ENCODE peak calls at places on chromosomes 5 and 9, in eight cellular contexts. D is upper lobe of right lung; U is stimulated activated naive CD8-positive, alpha-beta T cell treated with anti-CD3 and anti-CD28 coated beads, Interleukin-15, amount 100 ng/mL, for 72 hours; F is lower lobe of right lung; J is T-helper 17 cell; H is foreskin keratinocyte; K is body of pancreas; O is activated CD4-positive, alpha-beta T cell treated with anti-CD3 and anti-CD28 coated beads for 36 hours. S is an unnamed sample.

GRCh38 chr9:5835808-5836207 is 2.9 kb upstream of the ERMP1 start:
- ATAC-seq in J (no peak), D (no peak), O (peak; percentile 22), H (no peak), F (no peak), U (no peak), K (no peak), S (no peak)

GRCh38 chr9:73155389-73155788 is 3.7 kb downstream of the ANXA1 start:
- ATAC-seq in F (no peak), K (no peak), H (no peak), O (no peak), J (peak; percentile 39), D (no peak), U (peak; percentile 6), S (no peak)

GRCh38 chr9:14441976-14442651 is 128.2 kb upstream of the NFIB start:
- ATAC-seq in O (no peak), J (no peak), D (no peak), U (no peak), K (no peak), F (no peak), H (peak; percentile 70), S (no peak)

GRCh38 chr5:76953551-76954382 is 922 bp downstream of the CRHBP start:
- ATAC-seq in F (peak; percentile 59), D (peak; percentile 61), K (no peak), U (peak; percentile 48), O (no peak), J (no peak), H (peak; percentile 48), S (peak; percentile 43)

GRCh38 chr9:6938447-6938846 is 180.7 kb downstream of the KDM4C start:
- ATAC-seq in D (no peak), O (no peak), F (no peak), J (no peak), H (no peak), U (no peak), K (no peak), S (peak; percentile 55)

GRCh38 chr5:68171101-68171558 is 44.4 kb upstream of the PIK3R1 start:
- ATAC-seq in O (no peak), K (peak; percentile 75), J (no peak), D (peak; percentile 70), U (no peak), H (no peak), F (peak; percentile 77), S (peak; percentile 97)

GRCh38 chr9:134455010-134455409 is 128.8 kb downstream of the RXRA start:
- ATAC-seq in F (no peak), H (no peak), O (no peak), U (no peak), J (no peak), K (no peak), D (no peak), S (no peak)

GRCh38 chr9:38153152-38153909 is 84.3 kb upstream of the SHB start:
- ATAC-seq in F (no peak), J (no peak), O (no peak), H (no peak), U (no peak), K (peak; percentile 82), D (no peak), S (no peak)